ENCODE peak calls at places on chromosomes 12 and 14, in ten cellular contexts. S is heart left ventricle, R is ovary, B is GM10248, J is esophagus squamous epithelium, D is adrenal gland, T is HCT116, V is upper lobe of left lung, P is GM23338, E is HFF-Myc. A is an unnamed sample.

GRCh38 chr14:73610692-73611091 is 1.6 kb upstream of the ACOT6 start:
- DNase-seq in T (no peak), B (no peak), R (no peak), V (no peak), E (no peak), D (no peak), J (no peak), S (no peak), P (peak), A (no peak)

GRCh38 chr12:125773033-125773432 is 707.8 kb downstream of the AACS start:
- DNase-seq in B (peak), E (no peak), V (no peak), T (peak), S (no peak), R (no peak), D (no peak), J (no peak), P (peak), A (no peak)

GRCh38 chr12:116691205-116691604 is 46.7 kb downstream of the SPRING1 start:
- DNase-seq in P (no peak), T (no peak), R (no peak), V (no peak), J (no peak), B (no peak), D (peak), S (no peak), E (no peak), A (no peak)

GRCh38 chr12:129028824-129029223 is 175.5 kb downstream of the GLT1D1 start:
- DNase-seq in T (no peak), E (no peak), J (no peak), S (no peak), R (no peak), B (no peak), D (no peak), V (peak), P (no peak), A (no peak)

GRCh38 chr14:105888784-105889665 is 362.6 kb downstream of the TMEM121 start:
- DNase-seq in B (no peak), R (peak), P (no peak), V (peak), E (no peak), J (no peak), D (peak), S (no peak), T (no peak), A (no peak)

GRCh38 chr14:103205541-103205906 is 82.3 kb downstream of the TNFAIP2 start:
- DNase-seq in D (no peak), E (no peak), P (no peak), T (no peak), J (no peak), B (no peak), R (no peak), S (no peak), V (no peak), A (no peak)

GRCh38 chr14:61342486-61342885 is 21.1 kb downstream of the PRKCH start:
- DNase-seq in R (no peak), J (no peak), E (no peak), D (no peak), T (no peak), S (no peak), P (no peak), V (peak), B (no peak), A (no peak)

GRCh38 chr14:61640158-61640833 is 55.0 kb upstream of the HIF1A start:
- DNase-seq in V (no peak), B (no peak), S (no peak), D (no peak), E (no peak), P (peak), R (no peak), T (no peak), J (no peak), A (no peak)

GRCh38 chr14:74669846-74670245 is 43.0 kb downstream of the AREL1 start:
- DNase-seq in B (no peak), T (no peak), E (no peak), V (no peak), R (no peak), D (no peak), S (no peak), P (no peak), J (no peak), A (no peak)

GRCh38 chr14:105047283-105048016 is 17.8 kb downstream of the GPR132 start:
- DNase-seq in E (no peak), V (no peak), S (no peak), R (no peak), P (no peak), J (no peak), T (no peak), B (peak), D (no peak), A (no peak)

GRCh38 chr12:92596388-92596787 is 106.4 kb upstream of the PLEKHG7 start:
- DNase-seq in P (no peak), D (no peak), T (no peak), E (no peak), R (no peak), J (no peak), V (no peak), B (no peak), S (no peak), A (no peak)

GRCh38 chr14:93033983-93034670 is 81.6 kb downstream of the ITPK1 start:
- DNase-seq in T (no peak), P (peak), R (no peak), V (no peak), E (no peak), B (peak), D (no peak), S (no peak), J (no peak), A (no peak)

GRCh38 chr12:12877145-12877544 is 14.2 kb upstream of the GPRC5A start:
- DNase-seq in T (no peak), S (no peak), B (no peak), V (no peak), R (no peak), J (no peak), P (no peak), E (no peak), D (no peak), A (no peak)

GRCh38 chr12:124654666-124655316 is 87.4 kb upstream of the NCOR2 start:
- DNase-seq in B (no peak), J (no peak), S (peak), D (peak), T (no peak), R (peak), P (no peak), V (no peak), E (no peak), A (no peak)

GRCh38 chr12:121576851-121577391 is 3.9 kb downstream of the KDM2B start:
- DNase-seq in E (peak), R (peak), P (peak), T (no peak), B (peak), V (no peak), D (no peak), S (peak), J (no peak), A (no peak)

GRCh38 chr14:104723651-104724406 is at the start of gene ADSS1:
- DNase-seq in E (no peak), J (no peak), B (peak), S (peak), P (peak), D (peak), T (no peak), V (peak), R (peak), A (no peak)

GRCh38 chr14:68377459-68377858 is 415.4 kb downstream of the ZFP36L1 start:
- DNase-seq in V (peak), D (peak), S (peak), R (no peak), E (no peak), T (no peak), P (no peak), J (no peak), B (no peak), A (no peak)

GRCh38 chr14:53389207-53389606 is 236.1 kb upstream of the DDHD1 start:
- DNase-seq in J (no peak), V (no peak), P (no peak), R (no peak), T (no peak), S (no peak), B (no peak), E (no peak), D (no peak), A (no peak)

GRCh38 chr14:36604757-36605505 is 22.5 kb upstream of the NKX2-8 start:
- DNase-seq in P (peak), R (no peak), B (peak), V (peak), D (peak), T (peak), J (no peak), S (peak), E (peak), A (no peak)

GRCh38 chr14:65904988-65905387 is 492.5 kb downstream of the FUT8 start:
- DNase-seq in E (no peak), D (no peak), V (no peak), J (no peak), P (no peak), T (no peak), R (no peak), S (no peak), B (no peak), A (no peak)

GRCh38 chr12:93572712-93573551 is 457 bp downstream of the SOCS2 start:
- DNase-seq in T (no peak), P (peak), R (peak), S (peak), B (peak), D (peak), J (no peak), E (no peak), V (no peak), A (no peak)

GRCh38 chr14:93923586-93923985 is 3.6 kb upstream of the FAM181A start:
- DNase-seq in S (no peak), R (no peak), D (no peak), T (no peak), V (no peak), B (no peak), E (no peak), J (no peak), P (no peak), A (no peak)

GRCh38 chr14:105023144-105023543 is 2.3 kb upstream of the CDCA4 start:
- DNase-seq in E (no peak), R (no peak), J (no peak), D (no peak), V (no peak), S (no peak), P (no peak), T (no peak), B (no peak), A (no peak)

GRCh38 chr12:115979351-115979750 is 298.1 kb downstream of the MED13L start:
- DNase-seq in S (no peak), J (no peak), B (no peak), R (no peak), V (no peak), D (no peak), E (no peak), T (no peak), P (no peak), A (no peak)

GRCh38 chr14:63647696-63648410 is 6.2 kb upstream of the WDR89 start:
- DNase-seq in V (no peak), B (no peak), E (no peak), S (no peak), D (no peak), R (no peak), J (no peak), T (no peak), P (peak), A (no peak)

GRCh38 chr12:62813031-62813829 is 121.7 kb downstream of the PPM1H start:
- DNase-seq in E (peak), P (peak), S (peak), B (peak), T (peak), V (peak), J (no peak), D (peak), R (peak), A (no peak)

GRCh38 chr12:57047981-57048380 is 1.9 kb downstream of the MYO1A start:
- DNase-seq in T (no peak), V (no peak), E (no peak), S (no peak), J (no peak), P (no peak), R (no peak), D (peak), B (no peak), A (no peak)

GRCh38 chr14:54651018-54651351 is 84.1 kb downstream of the SAMD4A start:
- DNase-seq in R (no peak), E (no peak), T (no peak), J (no peak), D (no peak), P (no peak), S (no peak), V (no peak), B (no peak), A (no peak)

GRCh38 chr12:126663304-126664094 is 1598.3 kb downstream of the AACS start:
- DNase-seq in R (no peak), P (peak), T (peak), V (no peak), B (no peak), J (no peak), S (no peak), D (no peak), E (peak), A (no peak)

GRCh38 chr14:104334812-104335161 is 196.4 kb downstream of the KIF26A start:
- DNase-seq in P (no peak), E (no peak), D (no peak), B (no peak), V (no peak), S (no peak), T (no peak), R (no peak), J (no peak), A (peak)

GRCh38 chr12:47391566-47391965 is 311.8 kb upstream of the AMIGO2 start:
- DNase-seq in S (no peak), J (no peak), T (no peak), R (no peak), V (no peak), D (no peak), E (no peak), P (no peak), B (peak), A (no peak)

GRCh38 chr14:51818748-51819386 is 41.5 kb upstream of the GNG2 start:
- DNase-seq in V (no peak), P (peak), D (peak), J (no peak), E (no peak), S (no peak), T (no peak), B (no peak), R (no peak), A (no peak)

GRCh38 chr12:65895759-65896656 is 71.7 kb downstream of the HMGA2 start:
- DNase-seq in S (no peak), R (no peak), D (no peak), J (no peak), E (no peak), T (peak), P (peak), V (no peak), B (no peak), A (no peak)

GRCh38 chr12:124507188-124508109 is 60.0 kb downstream of the NCOR2 start:
- DNase-seq in J (no peak), E (peak), T (no peak), B (no peak), D (peak), S (peak), R (no peak), P (no peak), V (no peak), A (no peak)

DNA sequence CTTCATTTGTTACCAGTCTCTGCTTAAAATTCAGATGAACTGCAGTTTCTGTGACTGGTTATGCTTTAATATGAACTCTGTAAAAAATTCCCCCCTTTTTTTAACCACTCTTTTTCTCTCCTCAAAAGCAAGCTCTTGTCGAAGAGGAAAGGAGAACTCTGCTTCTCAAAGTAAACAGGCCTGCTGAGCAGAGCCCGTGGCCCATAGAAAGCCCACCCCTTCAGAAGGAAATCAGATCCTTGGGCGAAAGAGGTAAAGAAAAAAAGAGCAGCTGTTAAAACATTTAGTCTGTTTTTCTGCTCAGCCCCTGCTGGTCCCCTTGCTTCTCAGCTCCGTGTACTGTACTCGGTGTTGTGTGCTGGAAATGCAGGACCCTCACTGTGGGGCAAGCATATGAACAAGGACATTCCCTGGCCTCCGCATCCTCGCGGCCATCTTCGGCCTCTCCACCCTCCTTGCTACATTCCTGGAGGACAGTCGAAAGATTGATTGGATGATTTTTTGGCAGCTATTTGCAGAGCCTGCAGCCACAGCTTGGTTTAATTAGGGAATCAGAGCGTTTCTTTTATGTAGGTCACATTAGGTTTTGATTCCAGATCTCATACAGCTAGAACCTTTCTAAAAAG is 164.6 kb upstream of the LRIG3 start:
- DNase-seq in S (no peak), E (peak), J (no peak), B (no peak), T (no peak), P (peak), R (peak), V (no peak), D (no peak), A (peak)
- TF ChIP-seq CTCF in S (no peak), E (peak), J (no peak), B (no peak), T (no peak), P (no peak), R (no peak), V (no peak), D (no peak), A (peak)

GRCh38 chr14:89015016-89015415 is 190.6 kb downstream of the TTC8 start:
- DNase-seq in E (no peak), R (no peak), S (no peak), T (no peak), J (no peak), P (peak), B (no peak), V (no peak), D (no peak), A (no peak)
- TF ChIP-seq CTCF in E (peak), R (no peak), S (no peak), T (peak), J (no peak), P (peak), B (no peak), V (no peak), D (no peak), A (peak)

GRCh38 chr12:11178250-11178649 is 7.3 kb downstream of the SMIM10L1 start:
- DNase-seq in T (no peak), J (no peak), R (no peak), S (no peak), D (no peak), V (no peak), E (no peak), B (no peak), P (no peak), A (no peak)

GRCh38 chr12:11170810-11171144 is 217 bp upstream of the SMIM10L1 start:
- DNase-seq in V (no peak), P (no peak), S (no peak), T (no peak), B (no peak), J (no peak), E (peak), R (no peak), D (no peak), A (no peak)

GRCh38 chr12:11171145-11171952 is at the start of gene SMIM10L1:
- DNase-seq in V (peak), P (peak), R (peak), B (peak), E (peak), J (peak), T (peak), S (peak), D (peak), A (peak)

GRCh38 chr12:11171953-11172675 is 1.1 kb downstream of the SMIM10L1 start:
- DNase-seq in J (no peak), R (no peak), P (peak), E (no peak), S (no peak), T (no peak), D (no peak), V (no peak), B (no peak), A (no peak)

GRCh38 chr12:11174022-11174421 is 3.0 kb downstream of the SMIM10L1 start:
- DNase-seq in B (no peak), D (no peak), R (no peak), E (no peak), P (no peak), T (no peak), V (no peak), S (no peak), J (no peak), A (no peak)
- TF ChIP-seq CTCF in B (no peak), D (no peak), R (no peak), E (no peak), P (no peak), T (no peak), V (no peak), S (no peak), J (no peak), A (no peak)

DNA sequence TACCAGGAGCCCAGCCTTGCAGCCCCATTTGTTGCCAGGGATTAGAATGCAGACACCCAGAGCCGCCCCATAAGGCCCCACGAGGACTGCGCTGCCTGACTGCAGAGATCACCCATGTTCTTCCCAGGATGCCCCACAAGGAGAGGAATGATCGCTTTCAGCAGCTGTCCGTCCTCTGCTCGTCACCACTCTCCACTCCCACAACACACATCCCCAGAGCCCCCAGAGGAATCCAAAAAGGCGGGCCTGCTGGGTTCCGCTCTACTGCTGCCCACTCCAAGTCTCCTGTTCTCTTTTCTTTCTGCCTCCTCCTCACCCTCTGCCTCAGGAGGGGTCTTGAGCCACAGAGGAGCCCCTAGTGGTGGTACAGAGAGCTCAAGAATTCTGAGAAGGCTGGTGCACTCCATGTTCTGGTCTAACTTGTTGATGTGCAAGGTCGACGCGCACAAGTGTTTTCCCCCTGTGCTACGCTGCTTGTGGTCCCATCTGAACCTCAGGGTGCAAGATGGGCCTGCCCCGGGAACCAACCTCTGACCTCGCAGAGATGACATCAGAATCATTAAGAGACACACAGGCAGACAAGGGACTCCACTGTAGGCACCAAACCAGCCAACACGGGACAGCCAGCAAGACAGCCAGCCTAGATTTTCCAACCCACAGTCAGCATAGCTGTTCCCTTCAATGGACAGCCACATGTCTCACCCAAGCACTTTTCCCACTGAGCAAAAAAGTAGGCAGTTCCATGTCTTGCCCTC is 30.0 kb downstream of the PXN start:
- DNase-seq in D (no peak), J (no peak), T (no peak), S (no peak), R (no peak), V (no peak), E (no peak), B (no peak), P (peak), A (no peak)
- TF ChIP-seq CTCF in D (no peak), J (no peak), T (no peak), S (no peak), R (no peak), V (no peak), E (peak), B (no peak), P (peak), A (peak)

DNA sequence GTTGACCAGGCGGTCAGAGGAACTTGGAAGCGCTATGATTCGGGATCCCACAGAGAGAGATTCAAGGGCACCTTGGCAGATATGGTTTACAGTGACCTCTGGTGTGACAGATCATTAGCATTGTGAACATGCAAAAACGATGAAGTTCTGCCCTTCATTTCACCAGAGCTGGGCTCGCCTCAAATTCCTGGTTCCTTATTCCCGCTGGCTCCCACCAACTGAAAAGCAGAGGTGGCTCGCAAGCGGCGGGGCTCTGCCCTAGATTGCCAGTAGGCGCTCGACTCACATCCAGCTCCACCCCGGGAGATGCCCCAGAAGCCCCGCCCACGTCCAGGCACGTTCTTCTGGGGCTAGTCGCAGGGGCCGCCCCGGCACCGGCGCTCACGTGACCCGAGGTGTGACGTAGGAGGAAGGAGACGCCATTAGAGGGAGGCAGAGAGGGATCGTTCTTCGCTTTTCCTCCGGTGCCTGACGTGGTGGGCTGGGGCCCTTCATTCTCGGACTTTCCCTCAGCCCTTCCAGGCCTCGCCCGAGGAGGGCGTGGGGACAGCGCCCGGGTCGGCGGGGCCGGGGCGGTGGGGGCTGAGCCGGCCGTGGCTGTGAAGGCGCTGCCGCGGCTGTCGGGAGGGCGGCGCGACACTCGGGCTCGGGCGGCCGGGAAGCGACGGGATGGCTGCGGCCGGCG is at the start of gene RAB21:
- DNase-seq in R (peak), B (peak), V (peak), J (peak), P (peak), T (peak), D (peak), S (peak), E (peak), A (peak)
- TF ChIP-seq CTCF in R (peak), B (peak), V (peak), J (peak), P (peak), T (no peak), D (no peak), S (peak), E (peak), A (peak)